ENCODE peak calls at places on chromosome 11, in nine cellular contexts. One of them, this sample, is unnamed.

GRCh38 chr11:62566247-62566646 is 7.4 kb downstream of the EEF1G start:
- DNase-seq in stimulated activated CD8-positive, alpha-beta memory T cell treated with anti-CD3 and anti-CD28 coated beads, Interleukin-15, amount 100 ng/mL, for 1 hour: no peak
- DNase-seq in naive thymus-derived CD8-positive, alpha-beta T cell: no peak
- DNase-seq in NCI-H774: no peak
- DNase-seq in NCI-H82: no peak
- DNase-seq in fibroblast of pulmonary artery: no peak
- DNase-seq in T-helper 9 cell: no peak
- DNase-seq in HT1080: no peak
- DNase-seq in NCI-H2029 treated with DMSO at 0.1 percent for 48 hours: no peak
- DNase-seq in this sample: no peak

GRCh38 chr11:79304599-79305212 is 136.1 kb downstream of the TENM4 start:
- DNase-seq in naive thymus-derived CD8-positive, alpha-beta T cell: no peak
- DNase-seq in NCI-H774: no peak
- DNase-seq in T-helper 9 cell: no peak
- DNase-seq in NCI-H82: no peak
- DNase-seq in fibroblast of pulmonary artery: no peak
- DNase-seq in NCI-H2029 treated with DMSO at 0.1 percent for 48 hours: no peak
- DNase-seq in HT1080: no peak
- DNase-seq in stimulated activated CD8-positive, alpha-beta memory T cell treated with anti-CD3 and anti-CD28 coated beads, Interleukin-15, amount 100 ng/mL, for 1 hour: no peak
- DNase-seq in this sample: no peak

GRCh38 chr11:30487200-30487898 is 98.8 kb downstream of the MPPED2 start:
- DNase-seq in NCI-H774: no peak
- DNase-seq in NCI-H82: no peak
- DNase-seq in NCI-H2029 treated with DMSO at 0.1 percent for 48 hours: no peak
- DNase-seq in fibroblast of pulmonary artery: no peak
- DNase-seq in stimulated activated CD8-positive, alpha-beta memory T cell treated with anti-CD3 and anti-CD28 coated beads, Interleukin-15, amount 100 ng/mL, for 1 hour: no peak
- DNase-seq in T-helper 9 cell: no peak
- DNase-seq in HT1080: peak
- DNase-seq in naive thymus-derived CD8-positive, alpha-beta T cell: no peak
- DNase-seq in this sample: no peak

GRCh38 chr11:117583063-117583801 is 213.8 kb downstream of the DSCAML1 start:
- DNase-seq in NCI-H2029 treated with DMSO at 0.1 percent for 48 hours: peak
- DNase-seq in stimulated activated CD8-positive, alpha-beta memory T cell treated with anti-CD3 and anti-CD28 coated beads, Interleukin-15, amount 100 ng/mL, for 1 hour: no peak
- DNase-seq in fibroblast of pulmonary artery: peak
- DNase-seq in T-helper 9 cell: no peak
- DNase-seq in HT1080: no peak
- DNase-seq in NCI-H82: peak
- DNase-seq in naive thymus-derived CD8-positive, alpha-beta T cell: no peak
- DNase-seq in NCI-H774: no peak
- DNase-seq in this sample: no peak

GRCh38 chr11:68581439-68581838 is 102.9 kb upstream of the GAL start:
- DNase-seq in naive thymus-derived CD8-positive, alpha-beta T cell: no peak
- DNase-seq in stimulated activated CD8-positive, alpha-beta memory T cell treated with anti-CD3 and anti-CD28 coated beads, Interleukin-15, amount 100 ng/mL, for 1 hour: no peak
- DNase-seq in NCI-H774: no peak
- DNase-seq in fibroblast of pulmonary artery: no peak
- DNase-seq in NCI-H82: no peak
- DNase-seq in HT1080: no peak
- DNase-seq in NCI-H2029 treated with DMSO at 0.1 percent for 48 hours: peak
- DNase-seq in T-helper 9 cell: no peak
- DNase-seq in this sample: no peak

GRCh38 chr11:88553204-88553603 is 215.7 kb upstream of the CTSC start:
- DNase-seq in naive thymus-derived CD8-positive, alpha-beta T cell: no peak
- DNase-seq in HT1080: no peak
- DNase-seq in fibroblast of pulmonary artery: peak
- DNase-seq in NCI-H2029 treated with DMSO at 0.1 percent for 48 hours: no peak
- DNase-seq in NCI-H82: no peak
- DNase-seq in T-helper 9 cell: no peak
- DNase-seq in stimulated activated CD8-positive, alpha-beta memory T cell treated with anti-CD3 and anti-CD28 coated beads, Interleukin-15, amount 100 ng/mL, for 1 hour: no peak
- DNase-seq in NCI-H774: no peak
- DNase-seq in this sample: no peak

GRCh38 chr11:61325649-61326414 is 7.1 kb downstream of the DDB1 start:
- DNase-seq in stimulated activated CD8-positive, alpha-beta memory T cell treated with anti-CD3 and anti-CD28 coated beads, Interleukin-15, amount 100 ng/mL, for 1 hour: no peak
- DNase-seq in T-helper 9 cell: no peak
- DNase-seq in naive thymus-derived CD8-positive, alpha-beta T cell: no peak
- DNase-seq in HT1080: no peak
- DNase-seq in NCI-H82: no peak
- DNase-seq in NCI-H2029 treated with DMSO at 0.1 percent for 48 hours: no peak
- DNase-seq in NCI-H774: no peak
- DNase-seq in fibroblast of pulmonary artery: peak
- DNase-seq in this sample: no peak

GRCh38 chr11:64564419-64564818 is 26.6 kb upstream of the SLC22A12 start:
- DNase-seq in NCI-H82: no peak
- DNase-seq in NCI-H2029 treated with DMSO at 0.1 percent for 48 hours: no peak
- DNase-seq in fibroblast of pulmonary artery: no peak
- DNase-seq in HT1080: no peak
- DNase-seq in NCI-H774: no peak
- DNase-seq in T-helper 9 cell: no peak
- DNase-seq in stimulated activated CD8-positive, alpha-beta memory T cell treated with anti-CD3 and anti-CD28 coated beads, Interleukin-15, amount 100 ng/mL, for 1 hour: no peak
- DNase-seq in naive thymus-derived CD8-positive, alpha-beta T cell: no peak
- DNase-seq in this sample: no peak

GRCh38 chr11:130241697-130242096 is 73.0 kb downstream of the ZBTB44 start:
- DNase-seq in T-helper 9 cell: no peak
- DNase-seq in fibroblast of pulmonary artery: no peak
- DNase-seq in NCI-H82: no peak
- DNase-seq in stimulated activated CD8-positive, alpha-beta memory T cell treated with anti-CD3 and anti-CD28 coated beads, Interleukin-15, amount 100 ng/mL, for 1 hour: no peak
- DNase-seq in HT1080: no peak
- DNase-seq in naive thymus-derived CD8-positive, alpha-beta T cell: no peak
- DNase-seq in NCI-H2029 treated with DMSO at 0.1 percent for 48 hours: no peak
- DNase-seq in NCI-H774: no peak
- DNase-seq in this sample: no peak

GRCh38 chr11:117279711-117280376 is 11.3 kb upstream of the BACE1-AS start:
- DNase-seq in T-helper 9 cell: no peak
- DNase-seq in stimulated activated CD8-positive, alpha-beta memory T cell treated with anti-CD3 and anti-CD28 coated beads, Interleukin-15, amount 100 ng/mL, for 1 hour: no peak
- DNase-seq in NCI-H82: no peak
- DNase-seq in naive thymus-derived CD8-positive, alpha-beta T cell: no peak
- DNase-seq in NCI-H2029 treated with DMSO at 0.1 percent for 48 hours: no peak
- DNase-seq in fibroblast of pulmonary artery: peak
- DNase-seq in NCI-H774: no peak
- DNase-seq in HT1080: no peak
- DNase-seq in this sample: no peak

GRCh38 chr11:124798991-124799383 is 1.2 kb downstream of the MSANTD2 start:
- DNase-seq in NCI-H2029 treated with DMSO at 0.1 percent for 48 hours: no peak
- DNase-seq in NCI-H774: no peak
- DNase-seq in HT1080: peak
- DNase-seq in naive thymus-derived CD8-positive, alpha-beta T cell: no peak
- DNase-seq in NCI-H82: peak
- DNase-seq in T-helper 9 cell: no peak
- DNase-seq in fibroblast of pulmonary artery: peak
- DNase-seq in stimulated activated CD8-positive, alpha-beta memory T cell treated with anti-CD3 and anti-CD28 coated beads, Interleukin-15, amount 100 ng/mL, for 1 hour: no peak
- DNase-seq in this sample: peak

GRCh38 chr11:8168485-8169257 is at the start of gene RIC3:
- DNase-seq in NCI-H2029 treated with DMSO at 0.1 percent for 48 hours: no peak
- DNase-seq in stimulated activated CD8-positive, alpha-beta memory T cell treated with anti-CD3 and anti-CD28 coated beads, Interleukin-15, amount 100 ng/mL, for 1 hour: peak
- DNase-seq in NCI-H82: peak
- DNase-seq in NCI-H774: peak
- DNase-seq in fibroblast of pulmonary artery: no peak
- DNase-seq in T-helper 9 cell: peak
- DNase-seq in naive thymus-derived CD8-positive, alpha-beta T cell: peak
- DNase-seq in HT1080: no peak
- DNase-seq in this sample: peak

GRCh38 chr11:127445476-127445875 is 444.9 kb upstream of the KIRREL3 start:
- DNase-seq in naive thymus-derived CD8-positive, alpha-beta T cell: no peak
- DNase-seq in fibroblast of pulmonary artery: no peak
- DNase-seq in NCI-H774: no peak
- DNase-seq in HT1080: no peak
- DNase-seq in T-helper 9 cell: no peak
- DNase-seq in NCI-H82: no peak
- DNase-seq in stimulated activated CD8-positive, alpha-beta memory T cell treated with anti-CD3 and anti-CD28 coated beads, Interleukin-15, amount 100 ng/mL, for 1 hour: no peak
- DNase-seq in NCI-H2029 treated with DMSO at 0.1 percent for 48 hours: no peak
- DNase-seq in this sample: no peak

GRCh38 chr11:122178795-122179194 is 62.8 kb upstream of the BLID start:
- DNase-seq in NCI-H82: no peak
- DNase-seq in naive thymus-derived CD8-positive, alpha-beta T cell: no peak
- DNase-seq in T-helper 9 cell: no peak
- DNase-seq in NCI-H774: no peak
- DNase-seq in stimulated activated CD8-positive, alpha-beta memory T cell treated with anti-CD3 and anti-CD28 coated beads, Interleukin-15, amount 100 ng/mL, for 1 hour: no peak
- DNase-seq in NCI-H2029 treated with DMSO at 0.1 percent for 48 hours: no peak
- DNase-seq in HT1080: peak
- DNase-seq in fibroblast of pulmonary artery: no peak
- DNase-seq in this sample: no peak

GRCh38 chr11:19922689-19923035 is 210.0 kb downstream of the NAV2 start:
- DNase-seq in fibroblast of pulmonary artery: no peak
- DNase-seq in NCI-H774: no peak
- DNase-seq in stimulated activated CD8-positive, alpha-beta memory T cell treated with anti-CD3 and anti-CD28 coated beads, Interleukin-15, amount 100 ng/mL, for 1 hour: no peak
- DNase-seq in T-helper 9 cell: no peak
- DNase-seq in NCI-H82: no peak
- DNase-seq in naive thymus-derived CD8-positive, alpha-beta T cell: no peak
- DNase-seq in NCI-H2029 treated with DMSO at 0.1 percent for 48 hours: no peak
- DNase-seq in HT1080: no peak
- DNase-seq in this sample: no peak

GRCh38 chr11:130897262-130898182 is 18.8 kb downstream of the SNX19 start:
- DNase-seq in NCI-H774: no peak
- DNase-seq in NCI-H2029 treated with DMSO at 0.1 percent for 48 hours: no peak
- DNase-seq in fibroblast of pulmonary artery: peak
- DNase-seq in stimulated activated CD8-positive, alpha-beta memory T cell treated with anti-CD3 and anti-CD28 coated beads, Interleukin-15, amount 100 ng/mL, for 1 hour: no peak
- DNase-seq in HT1080: peak
- DNase-seq in NCI-H82: peak
- DNase-seq in T-helper 9 cell: no peak
- DNase-seq in naive thymus-derived CD8-positive, alpha-beta T cell: no peak
- DNase-seq in this sample: no peak

GRCh38 chr11:76241243-76242000 is 35.1 kb upstream of the WNT11 start:
- DNase-seq in fibroblast of pulmonary artery: no peak
- DNase-seq in NCI-H2029 treated with DMSO at 0.1 percent for 48 hours: no peak
- DNase-seq in T-helper 9 cell: no peak
- DNase-seq in naive thymus-derived CD8-positive, alpha-beta T cell: no peak
- DNase-seq in stimulated activated CD8-positive, alpha-beta memory T cell treated with anti-CD3 and anti-CD28 coated beads, Interleukin-15, amount 100 ng/mL, for 1 hour: no peak
- DNase-seq in NCI-H774: no peak
- DNase-seq in HT1080: no peak
- DNase-seq in NCI-H82: no peak
- DNase-seq in this sample: no peak

GRCh38 chr11:43289368-43289767 is 22.4 kb upstream of the API5 start:
- DNase-seq in fibroblast of pulmonary artery: no peak
- DNase-seq in NCI-H774: no peak
- DNase-seq in stimulated activated CD8-positive, alpha-beta memory T cell treated with anti-CD3 and anti-CD28 coated beads, Interleukin-15, amount 100 ng/mL, for 1 hour: no peak
- DNase-seq in T-helper 9 cell: no peak
- DNase-seq in NCI-H82: no peak
- DNase-seq in HT1080: no peak
- DNase-seq in naive thymus-derived CD8-positive, alpha-beta T cell: no peak
- DNase-seq in NCI-H2029 treated with DMSO at 0.1 percent for 48 hours: no peak
- DNase-seq in this sample: no peak

GRCh38 chr11:130071211-130071712 is 1.6 kb downstream of the APLP2 start:
- DNase-seq in naive thymus-derived CD8-positive, alpha-beta T cell: no peak
- DNase-seq in fibroblast of pulmonary artery: peak
- DNase-seq in HT1080: no peak
- DNase-seq in NCI-H82: peak
- DNase-seq in NCI-H774: no peak
- DNase-seq in NCI-H2029 treated with DMSO at 0.1 percent for 48 hours: no peak
- DNase-seq in T-helper 9 cell: no peak
- DNase-seq in stimulated activated CD8-positive, alpha-beta memory T cell treated with anti-CD3 and anti-CD28 coated beads, Interleukin-15, amount 100 ng/mL, for 1 hour: no peak
- DNase-seq in this sample: no peak

GRCh38 chr11:34262601-34263081 is 95.2 kb downstream of the ABTB2 start:
- DNase-seq in naive thymus-derived CD8-positive, alpha-beta T cell: no peak
- DNase-seq in NCI-H82: no peak
- DNase-seq in T-helper 9 cell: no peak
- DNase-seq in HT1080: no peak
- DNase-seq in NCI-H774: peak
- DNase-seq in NCI-H2029 treated with DMSO at 0.1 percent for 48 hours: peak
- DNase-seq in fibroblast of pulmonary artery: no peak
- DNase-seq in stimulated activated CD8-positive, alpha-beta memory T cell treated with anti-CD3 and anti-CD28 coated beads, Interleukin-15, amount 100 ng/mL, for 1 hour: no peak
- DNase-seq in this sample: no peak